ENCODE peak calls at places on chromosomes 7 and 10, in seven cellular contexts. J, F, V, M, P, A and L are unnamed samples.
A peak's percentile ranks its signal among the peaks of the same experiment; 100 is the strongest.

GRCh38 chr7:21617916-21618390 is 75.1 kb downstream of the DNAH11 start:
- DNase-seq in J (peak; percentile 73), F (no peak), V (peak; percentile 45), M (peak; percentile 45), P (peak; percentile 87), A (peak; percentile 60), L (no peak)

GRCh38 chr10:88318803-88319202 is 264.3 kb downstream of the RNLS start:
- DNase-seq in J (no peak), F (peak; percentile 18), V (no peak), M (no peak), P (no peak), A (no peak), L (no peak)

GRCh38 chr7:142808802-142809583 is 38.2 kb downstream of the PRSS2 start:
- DNase-seq in J (no peak), F (no peak), V (no peak), M (peak; percentile 60), P (no peak), A (peak; percentile 7), L (peak; percentile 97)

GRCh38 chr7:125424721-125425120 is 495.1 kb upstream of the POT1 start:
- DNase-seq in J (no peak), F (no peak), V (no peak), M (no peak), P (no peak), A (no peak), L (no peak)

GRCh38 chr10:97224483-97225435 is 39.0 kb upstream of the SLIT1 start:
- DNase-seq in J (no peak), F (no peak), V (no peak), M (no peak), P (no peak), A (peak; percentile 41), L (no peak)

GRCh38 chr10:5466451-5466996 is 32.8 kb downstream of the CALML5 start:
- DNase-seq in J (no peak), F (no peak), V (peak; percentile 83), M (peak; percentile 80), P (no peak), A (peak; percentile 82), L (peak; percentile 70)

GRCh38 chr7:43391518-43391917 is 191.4 kb upstream of the STK17A start:
- DNase-seq in J (no peak), F (no peak), V (no peak), M (no peak), P (no peak), A (no peak), L (no peak)

GRCh38 chr7:8418627-8419245 is 14.7 kb upstream of the NXPH1 start:
- DNase-seq in J (no peak), F (peak; percentile 57), V (peak; percentile 57), M (no peak), P (peak; percentile 72), A (peak; percentile 40), L (peak; percentile 41)

GRCh38 chr10:12914111-12914510 is 87.4 kb downstream of the CCDC3 start:
- DNase-seq in J (no peak), F (no peak), V (no peak), M (no peak), P (no peak), A (no peak), L (no peak)

GRCh38 chr10:69348824-69349541 is 67.7 kb downstream of the TACR2 start:
- DNase-seq in J (peak; percentile 74), F (no peak), V (no peak), M (no peak), P (no peak), A (peak; percentile 94), L (no peak)

GRCh38 chr7:129784783-129785456 is 167.8 kb downstream of the UBE2H start:
- DNase-seq in J (no peak), F (no peak), V (no peak), M (no peak), P (no peak), A (no peak), L (peak; percentile 70)

GRCh38 chr7:127690806-127691205 is 38.8 kb downstream of the SND1 start:
- DNase-seq in J (no peak), F (no peak), V (no peak), M (no peak), P (no peak), A (no peak), L (no peak)

GRCh38 chr7:27176343-27176731 is 2.2 kb upstream of the HOXA10 start:
- DNase-seq in J (peak; percentile 55), F (no peak), V (no peak), M (peak; percentile 12), P (peak; percentile 9), A (no peak), L (peak; percentile 58)

GRCh38 chr7:123275036-123275753 is 75.4 kb upstream of the SLC13A1 start:
- DNase-seq in J (no peak), F (no peak), V (no peak), M (no peak), P (no peak), A (no peak), L (no peak)

DNA sequence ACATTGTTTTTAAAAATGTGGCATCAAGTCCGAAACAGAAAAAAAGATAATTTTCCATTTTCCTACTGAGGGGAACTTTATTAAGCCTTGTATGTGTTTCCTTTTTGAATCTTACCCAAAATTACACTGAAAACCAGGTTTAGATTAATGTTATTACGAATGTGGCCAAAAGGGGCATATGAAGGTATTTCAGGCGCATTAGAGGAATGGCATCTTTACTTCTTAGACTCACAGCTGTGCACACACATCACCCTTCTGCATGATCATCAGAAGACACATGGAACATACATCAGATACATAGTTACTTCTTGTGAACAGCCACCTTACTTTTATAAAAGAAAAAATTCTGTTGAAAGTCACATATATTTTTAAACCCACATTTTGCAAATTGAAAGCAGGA is 58.6 kb upstream of the ZPBP start:
- DNase-seq in J (no peak), F (no peak), V (no peak), M (no peak), P (no peak), A (no peak), L (no peak)
- H3K4me1 ChIP-seq in J (no peaks in the 10 kb centered on the region), F (no peaks in the 10 kb centered on the region), V (no peaks in the 10 kb centered on the region), M (no peaks in the 10 kb centered on the region), P (no peaks in the 10 kb centered on the region), A (no peaks in the 10 kb centered on the region), L (no peaks in the 10 kb centered on the region)

GRCh38 chr7:2204446-2204845 is 28.3 kb downstream of the MAD1L1 start:
- DNase-seq in J (no peak), F (no peak), V (no peak), M (no peak), P (no peak), A (no peak), L (no peak)

GRCh38 chr7:2202361-2202761 is 30.4 kb downstream of the MAD1L1 start:
- DNase-seq in J (no peak), F (no peak), V (no peak), M (no peak), P (no peak), A (no peak), L (no peak)

GRCh38 chr7:2202901-2203550 is 29.7 kb downstream of the MAD1L1 start:
- DNase-seq in J (no peak), F (no peak), V (no peak), M (no peak), P (no peak), A (no peak), L (no peak)

GRCh38 chr7:2203551-2204300 is 29.0 kb downstream of the MAD1L1 start:
- DNase-seq in J (no peak), F (no peak), V (no peak), M (no peak), P (no peak), A (peak; percentile 15), L (no peak)

GRCh38 chr7:2205036-2205780 is 27.5 kb downstream of the MAD1L1 start:
- DNase-seq in J (no peak), F (no peak), V (no peak), M (no peak), P (no peak), A (peak; percentile 11), L (no peak)
- H3K4me1 ChIP-seq in J (peaks cover 7% of the 10 kb centered on the region), F (no peaks in the 10 kb centered on the region), V (no peaks in the 10 kb centered on the region), M (no peaks in the 10 kb centered on the region), P (no peaks in the 10 kb centered on the region), A (peaks cover 16% of the 10 kb centered on the region), L (no peaks in the 10 kb centered on the region)

DNA sequence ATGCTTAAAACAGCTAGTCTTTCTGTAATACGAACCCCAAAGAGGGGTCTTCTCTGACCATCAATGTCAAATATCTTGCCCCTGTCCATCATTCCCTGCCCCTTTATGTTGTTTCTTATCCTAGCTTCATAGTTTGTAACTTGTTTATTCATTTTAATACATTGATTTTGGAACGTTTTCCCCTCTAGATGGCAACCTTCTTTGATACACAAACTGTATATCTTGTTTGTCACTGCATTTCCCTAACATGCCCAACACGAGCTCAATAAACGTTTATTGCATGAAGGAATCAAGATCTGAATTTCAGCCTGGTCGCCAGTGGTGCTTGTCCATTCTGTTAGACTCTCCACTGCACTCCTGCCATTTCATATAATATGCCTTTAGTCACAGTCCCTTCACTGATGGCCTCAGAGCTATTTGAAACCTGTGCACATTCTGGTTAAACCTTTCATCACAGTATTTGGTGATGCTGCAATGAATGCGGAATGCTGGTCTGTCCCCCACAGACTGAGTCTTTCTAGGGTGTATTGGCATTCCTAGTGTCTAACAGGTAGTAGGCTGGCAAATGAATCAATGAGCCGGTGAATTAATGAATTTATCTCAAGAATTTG is 55.0 kb upstream of the FRMD4A start:
- DNase-seq in J (no peak), F (no peak), V (no peak), M (no peak), P (no peak), A (peak; percentile 20), L (no peak)
- H3K4me1 ChIP-seq in J (no peaks in the 10 kb centered on the region), F (no peaks in the 10 kb centered on the region), V (peaks cover 2% of the 10 kb centered on the region), M (no peaks in the 10 kb centered on the region), P (no peaks in the 10 kb centered on the region), A (peaks cover 14% of the 10 kb centered on the region), L (no peaks in the 10 kb centered on the region)

GRCh38 chr7:47292832-47293309 is 289.0 kb downstream of the TNS3 start:
- DNase-seq in J (no peak), F (no peak), V (no peak), M (no peak), P (no peak), A (peak; percentile 51), L (no peak)
- H3K4me1 ChIP-seq in J (peaks cover 33% of the 10 kb centered on the region), F (peaks cover 3% of the 10 kb centered on the region), V (no peaks in the 10 kb centered on the region), M (peaks cover 11% of the 10 kb centered on the region), P (peaks cover 51% of the 10 kb centered on the region), A (peaks cover 23% of the 10 kb centered on the region), L (no peaks in the 10 kb centered on the region)